ENCODE peak calls at places on chromosomes 4 and X, in nine cellular contexts. A is ureter; D is HEK293T; F is activated CD4-positive, alpha-beta T cell treated with anti-CD3 and anti-CD28 coated beads, Interleukin-2, amount 50 U/mL, for 1 hour; H is GM23248; R is ascending aorta; B is fibroblast of mammary gland; W is stimulated activated CD4-positive, alpha-beta T cell treated with anti-CD3 and anti-CD28 coated beads, TNF-alpha, amount 100 ng/mL, for 48 hours; N is NCI-H1092 treated with DMSO at 0.1 percent for 48 hours. Y is an unnamed sample.

GRCh38 chr4:2272026-2272827 is 10.3 kb upstream of the MXD4 start:
- DNase-seq in F (no peak), N (no peak), A (no peak), H (no peak), W (no peak), B (no peak), R (no peak), D (no peak), Y (no peak)

GRCh38 chrX:351736-352135 is 33.1 kb upstream of the GTPBP6 start:
- DNase-seq in R (no peak), N (no peak), F (no peak), D (no peak), B (no peak), W (no peak), H (no peak), A (no peak), Y (no peak)

GRCh38 chrX:154046262-154046771 is 26.6 kb upstream of the IRAK1 start:
- DNase-seq in N (no peak), W (no peak), R (no peak), B (peak; percentile 69), F (no peak), H (peak; percentile 83), A (no peak), D (no peak), Y (no peak)

GRCh38 chrX:24479924-24480722 is 15.0 kb downstream of the PDK3 start:
- DNase-seq in F (peak; percentile 56), A (peak; percentile 55), D (no peak), N (peak; percentile 46), R (no peak), H (no peak), B (peak; percentile 6), W (peak; percentile 41), Y (no peak)

GRCh38 chrX:68508799-68509198 is 9.9 kb downstream of the YIPF6 start:
- DNase-seq in B (peak; percentile 30), F (no peak), H (peak; percentile 9), W (no peak), N (no peak), D (no peak), A (no peak), R (no peak), Y (no peak)

GRCh38 chr4:170089274-170089742 is 448 bp downstream of the AADAT start:
- DNase-seq in R (no peak), W (no peak), F (no peak), B (peak; percentile 41), D (peak; percentile 50), N (peak; percentile 69), H (peak; percentile 61), A (peak; percentile 46), Y (no peak)

GRCh38 chr4:171025323-171025722 is 787.9 kb upstream of the GALNTL6 start:
- DNase-seq in F (no peak), W (no peak), N (no peak), H (no peak), D (no peak), A (no peak), B (no peak), R (no peak), Y (no peak)

GRCh38 chr4:174210952-174211490 is 72.4 kb downstream of the FBXO8 start:
- DNase-seq in B (peak; percentile 57), H (peak; percentile 75), D (no peak), A (no peak), R (no peak), W (no peak), N (no peak), F (no peak), Y (no peak)

GRCh38 chr4:89009107-89009506 is 47.9 kb downstream of the FAM13A start:
- DNase-seq in D (no peak), B (no peak), R (no peak), A (no peak), W (no peak), H (no peak), N (no peak), F (no peak), Y (no peak)

GRCh38 chr4:98780111-98780549 is 121.7 kb upstream of the TSPAN5 start:
- DNase-seq in W (no peak), F (no peak), R (no peak), D (no peak), B (peak; percentile 16), H (no peak), A (no peak), N (no peak), Y (no peak)

GRCh38 chrX:37060999-37061398 is 52.8 kb downstream of the FAM47C start:
- DNase-seq in B (peak; percentile 46), H (peak; percentile 47), N (peak; percentile 1), D (peak; percentile 31), A (no peak), R (no peak), F (no peak), W (no peak), Y (no peak)

GRCh38 chrX:78493180-78493579 is 165.8 kb upstream of the CYSLTR1 start:
- DNase-seq in D (no peak), F (no peak), A (no peak), W (no peak), N (no peak), B (no peak), H (no peak), R (no peak), Y (no peak)

GRCh38 chr4:65089666-65090065 is 580.6 kb downstream of the EPHA5 start:
- DNase-seq in A (no peak), R (no peak), N (peak; percentile 25), H (peak; percentile 1), W (no peak), F (no peak), D (no peak), B (peak; percentile 1), Y (no peak)

GRCh38 chr4:170497105-170497504 is 407.3 kb upstream of the AADAT start:
- DNase-seq in B (peak; percentile 9), H (peak; percentile 13), R (no peak), W (no peak), D (peak; percentile 16), A (no peak), F (no peak), N (no peak), Y (no peak)

GRCh38 chrX:153989971-153990655 is 17.6 kb downstream of the TMEM187 start:
- DNase-seq in W (no peak), D (no peak), H (no peak), R (no peak), A (no peak), F (no peak), N (no peak), B (no peak), Y (no peak)

GRCh38 chr4:37685726-37686372 is 327 bp downstream of the RELL1 start:
- DNase-seq in D (peak; percentile 13), B (no peak), W (peak; percentile 33), N (peak; percentile 38), H (peak; percentile 76), A (peak; percentile 55), R (no peak), F (peak; percentile 52), Y (peak; percentile 58)

GRCh38 chr4:170423137-170423536 is 333.4 kb upstream of the AADAT start:
- DNase-seq in A (no peak), B (peak; percentile 96), F (no peak), R (no peak), H (peak; percentile 77), W (no peak), D (no peak), N (no peak), Y (no peak)

GRCh38 chrX:3216581-3216980 is 129.9 kb downstream of the MXRA5 start:
- DNase-seq in N (no peak), H (peak; percentile 8), R (no peak), F (no peak), B (no peak), D (no peak), A (no peak), W (no peak), Y (no peak)